ENCODE peak calls at places on chromosomes 2 and 18, in ten cellular contexts. One of them, this sample, is unnamed.
A peak's percentile ranks its signal among the peaks of the same experiment; 100 is the strongest.

GRCh38 chr2:75277111-75277510 is 77.8 kb upstream of the TACR1 start:
- DNase-seq in A549: no peak
- DNase-seq in AG09309: peak; percentile 21
- DNase-seq in HCT116: no peak
- DNase-seq in neural progenitor cell: no peak
- DNase-seq in heart right ventricle: no peak
- DNase-seq in epithelial cell of proximal tubule: peak; percentile 15
- DNase-seq in tibial nerve: no peak
- DNase-seq in GM12865: no peak
- DNase-seq in fibroblast of mammary gland: peak; percentile 76
- DNase-seq in this sample: no peak

GRCh38 chr2:100260712-100261620 is 61.3 kb downstream of the LONRF2 start:
- DNase-seq in A549: peak; percentile 60
- DNase-seq in AG09309: peak; percentile 63
- DNase-seq in HCT116: peak; percentile 36
- DNase-seq in neural progenitor cell: peak; percentile 79
- DNase-seq in heart right ventricle: peak; percentile 61
- DNase-seq in epithelial cell of proximal tubule: no peak
- DNase-seq in tibial nerve: peak; percentile 73
- DNase-seq in GM12865: peak; percentile 64
- DNase-seq in fibroblast of mammary gland: peak; percentile 70
- DNase-seq in this sample: no peak

GRCh38 chr2:193608451-193608850 is 1413.7 kb upstream of the TMEFF2 start:
- DNase-seq in A549: no peak
- DNase-seq in AG09309: no peak
- DNase-seq in HCT116: no peak
- DNase-seq in neural progenitor cell: no peak
- DNase-seq in heart right ventricle: no peak
- DNase-seq in epithelial cell of proximal tubule: no peak
- DNase-seq in tibial nerve: no peak
- DNase-seq in GM12865: no peak
- DNase-seq in fibroblast of mammary gland: no peak
- DNase-seq in this sample: no peak

GRCh38 chr2:228725031-228725430 is 543.5 kb upstream of the SPHKAP start:
- DNase-seq in A549: no peak
- DNase-seq in AG09309: no peak
- DNase-seq in HCT116: no peak
- DNase-seq in neural progenitor cell: no peak
- DNase-seq in heart right ventricle: no peak
- DNase-seq in epithelial cell of proximal tubule: no peak
- DNase-seq in tibial nerve: no peak
- DNase-seq in GM12865: no peak
- DNase-seq in fibroblast of mammary gland: no peak
- DNase-seq in this sample: no peak

GRCh38 chr2:127604986-127605385 is 41.0 kb upstream of the GPR17 start:
- DNase-seq in A549: no peak
- DNase-seq in AG09309: no peak
- DNase-seq in HCT116: no peak
- DNase-seq in neural progenitor cell: no peak
- DNase-seq in heart right ventricle: no peak
- DNase-seq in epithelial cell of proximal tubule: no peak
- DNase-seq in tibial nerve: no peak
- DNase-seq in GM12865: no peak
- DNase-seq in fibroblast of mammary gland: no peak
- DNase-seq in this sample: no peak

GRCh38 chr18:26925313-26925712 is 59.8 kb upstream of the AQP4 start:
- DNase-seq in A549: no peak
- DNase-seq in AG09309: no peak
- DNase-seq in HCT116: no peak
- DNase-seq in neural progenitor cell: no peak
- DNase-seq in heart right ventricle: no peak
- DNase-seq in epithelial cell of proximal tubule: no peak
- DNase-seq in tibial nerve: no peak
- DNase-seq in GM12865: no peak
- DNase-seq in fibroblast of mammary gland: no peak
- DNase-seq in this sample: no peak

GRCh38 chr18:40987581-40987980 is 967.5 kb upstream of the PIK3C3 start:
- DNase-seq in A549: no peak
- DNase-seq in AG09309: no peak
- DNase-seq in HCT116: no peak
- DNase-seq in neural progenitor cell: peak; percentile 5
- DNase-seq in heart right ventricle: no peak
- DNase-seq in epithelial cell of proximal tubule: no peak
- DNase-seq in tibial nerve: no peak
- DNase-seq in GM12865: no peak
- DNase-seq in fibroblast of mammary gland: no peak
- DNase-seq in this sample: no peak

GRCh38 chr2:225616848-225617247 is 217.3 kb downstream of the NYAP2 start:
- DNase-seq in A549: no peak
- DNase-seq in AG09309: no peak
- DNase-seq in HCT116: no peak
- DNase-seq in neural progenitor cell: no peak
- DNase-seq in heart right ventricle: no peak
- DNase-seq in epithelial cell of proximal tubule: no peak
- DNase-seq in tibial nerve: no peak
- DNase-seq in GM12865: no peak
- DNase-seq in fibroblast of mammary gland: no peak
- DNase-seq in this sample: no peak

GRCh38 chr2:173079141-173079540 is 3.5 kb downstream of the MAP3K20 start:
- DNase-seq in A549: no peak
- DNase-seq in AG09309: no peak
- DNase-seq in HCT116: no peak
- DNase-seq in neural progenitor cell: no peak
- DNase-seq in heart right ventricle: no peak
- DNase-seq in epithelial cell of proximal tubule: no peak
- DNase-seq in tibial nerve: no peak
- DNase-seq in GM12865: no peak
- DNase-seq in fibroblast of mammary gland: no peak
- DNase-seq in this sample: no peak
- H3K4me3 ChIP-seq in A549: no peak overlapping the region
- H3K4me3 ChIP-seq in AG09309: no peak overlapping the region
- H3K4me3 ChIP-seq in HCT116: no peak overlapping the region
- H3K4me3 ChIP-seq in neural progenitor cell: no peak overlapping the region
- H3K4me3 ChIP-seq in heart right ventricle: no peak overlapping the region
- H3K4me3 ChIP-seq in epithelial cell of proximal tubule: no peak overlapping the region
- H3K4me3 ChIP-seq in tibial nerve: no peak overlapping the region
- H3K4me3 ChIP-seq in GM12865: no peak overlapping the region
- H3K4me3 ChIP-seq in fibroblast of mammary gland: no peak overlapping the region
- H3K4me3 ChIP-seq in this sample: no peak overlapping the region

GRCh38 chr18:11874676-11875075 is 23.5 kb downstream of the CHMP1B start:
- DNase-seq in A549: no peak
- DNase-seq in AG09309: no peak
- DNase-seq in HCT116: no peak
- DNase-seq in neural progenitor cell: no peak
- DNase-seq in heart right ventricle: no peak
- DNase-seq in epithelial cell of proximal tubule: no peak
- DNase-seq in tibial nerve: no peak
- DNase-seq in GM12865: no peak
- DNase-seq in fibroblast of mammary gland: no peak
- DNase-seq in this sample: no peak

GRCh38 chr18:11868230-11868629 is 17.0 kb downstream of the CHMP1B start:
- DNase-seq in A549: no peak
- DNase-seq in AG09309: no peak
- DNase-seq in HCT116: no peak
- DNase-seq in neural progenitor cell: no peak
- DNase-seq in heart right ventricle: no peak
- DNase-seq in epithelial cell of proximal tubule: no peak
- DNase-seq in tibial nerve: no peak
- DNase-seq in GM12865: no peak
- DNase-seq in fibroblast of mammary gland: no peak
- DNase-seq in this sample: no peak

GRCh38 chr18:11873670-11874340 is 22.6 kb downstream of the CHMP1B start:
- DNase-seq in A549: no peak
- DNase-seq in AG09309: no peak
- DNase-seq in HCT116: no peak
- DNase-seq in neural progenitor cell: no peak
- DNase-seq in heart right ventricle: no peak
- DNase-seq in epithelial cell of proximal tubule: no peak
- DNase-seq in tibial nerve: no peak
- DNase-seq in GM12865: no peak
- DNase-seq in fibroblast of mammary gland: no peak
- DNase-seq in this sample: no peak

GRCh38 chr18:11871501-11871900 is 20.3 kb downstream of the CHMP1B start:
- DNase-seq in A549: no peak
- DNase-seq in AG09309: no peak
- DNase-seq in HCT116: no peak
- DNase-seq in neural progenitor cell: no peak
- DNase-seq in heart right ventricle: no peak
- DNase-seq in epithelial cell of proximal tubule: no peak
- DNase-seq in tibial nerve: no peak
- DNase-seq in GM12865: peak; percentile 50
- DNase-seq in fibroblast of mammary gland: no peak
- DNase-seq in this sample: no peak

DNA sequence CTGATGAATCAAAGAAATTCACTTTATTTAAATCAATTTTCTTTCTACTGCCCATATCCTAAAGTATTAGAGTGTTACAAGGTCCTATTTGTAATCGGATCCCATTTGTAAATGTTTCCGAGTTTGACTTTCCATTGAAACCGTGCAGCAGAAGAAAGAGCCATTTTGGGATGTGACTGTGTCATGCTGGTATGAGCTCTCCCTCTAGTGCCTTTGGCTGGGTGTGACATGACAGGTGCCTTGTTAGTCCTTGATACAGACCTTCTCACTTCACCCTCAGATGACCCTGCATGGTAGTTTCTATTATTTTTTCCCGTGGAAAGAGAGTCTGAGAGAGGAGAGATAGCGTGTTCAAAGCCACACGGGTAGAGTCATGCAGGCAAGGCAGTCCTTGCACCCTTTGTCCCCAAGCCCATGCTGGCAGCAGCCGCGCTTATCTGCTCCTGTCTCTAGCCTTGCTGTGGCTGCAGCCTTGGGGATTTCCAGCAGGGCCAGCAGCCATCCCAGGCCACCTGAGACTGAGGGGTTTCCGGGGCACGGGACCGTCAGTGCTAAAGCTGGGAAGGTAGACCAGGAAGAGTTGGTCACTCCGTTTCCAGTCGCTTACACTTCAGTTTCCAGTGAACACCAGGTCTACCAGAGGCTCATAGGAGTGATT is 21.4 kb downstream of the CHMP1B start:
- DNase-seq in A549: peak; percentile 41
- DNase-seq in AG09309: no peak
- DNase-seq in HCT116: peak; percentile 36
- DNase-seq in neural progenitor cell: peak; percentile 52
- DNase-seq in heart right ventricle: no peak
- DNase-seq in epithelial cell of proximal tubule: no peak
- DNase-seq in tibial nerve: no peak
- DNase-seq in GM12865: peak; percentile 41
- DNase-seq in fibroblast of mammary gland: no peak
- DNase-seq in this sample: no peak
- TF ChIP-seq CTCF in A549: peak; percentile 49
- TF ChIP-seq CTCF in AG09309: peak; percentile 50
- TF ChIP-seq CTCF in HCT116: peak; percentile 62
- TF ChIP-seq CTCF in neural progenitor cell: peak; percentile 50
- TF ChIP-seq CTCF in heart right ventricle: peak; percentile 37
- TF ChIP-seq CTCF in epithelial cell of proximal tubule: peak; percentile 70
- TF ChIP-seq CTCF in tibial nerve: no peak
- TF ChIP-seq CTCF in GM12865: peak; percentile 47
- TF ChIP-seq CTCF in fibroblast of mammary gland: peak; percentile 49
- TF ChIP-seq CTCF in this sample: peak; percentile 53

GRCh38 chr18:48904847-48905394 is 45.8 kb downstream of the SMAD7 start:
- DNase-seq in A549: no peak
- DNase-seq in AG09309: no peak
- DNase-seq in HCT116: no peak
- DNase-seq in neural progenitor cell: no peak
- DNase-seq in heart right ventricle: no peak
- DNase-seq in epithelial cell of proximal tubule: no peak
- DNase-seq in tibial nerve: no peak
- DNase-seq in GM12865: no peak
- DNase-seq in fibroblast of mammary gland: no peak
- DNase-seq in this sample: no peak

GRCh38 chr18:48901145-48902022 is 49.4 kb downstream of the SMAD7 start:
- DNase-seq in A549: no peak
- DNase-seq in AG09309: no peak
- DNase-seq in HCT116: no peak
- DNase-seq in neural progenitor cell: no peak
- DNase-seq in heart right ventricle: no peak
- DNase-seq in epithelial cell of proximal tubule: no peak
- DNase-seq in tibial nerve: no peak
- DNase-seq in GM12865: no peak
- DNase-seq in fibroblast of mammary gland: no peak
- DNase-seq in this sample: no peak

GRCh38 chr18:48902023-48902855 is 48.5 kb downstream of the SMAD7 start:
- DNase-seq in A549: peak; percentile 52
- DNase-seq in AG09309: peak; percentile 60
- DNase-seq in HCT116: peak; percentile 22
- DNase-seq in neural progenitor cell: no peak
- DNase-seq in heart right ventricle: peak; percentile 91
- DNase-seq in epithelial cell of proximal tubule: peak; percentile 7
- DNase-seq in tibial nerve: peak; percentile 66
- DNase-seq in GM12865: no peak
- DNase-seq in fibroblast of mammary gland: peak; percentile 84
- DNase-seq in this sample: no peak

GRCh38 chr18:48904086-48904485 is 46.7 kb downstream of the SMAD7 start:
- DNase-seq in A549: no peak
- DNase-seq in AG09309: no peak
- DNase-seq in HCT116: no peak
- DNase-seq in neural progenitor cell: no peak
- DNase-seq in heart right ventricle: no peak
- DNase-seq in epithelial cell of proximal tubule: no peak
- DNase-seq in tibial nerve: no peak
- DNase-seq in GM12865: no peak
- DNase-seq in fibroblast of mammary gland: no peak
- DNase-seq in this sample: no peak

GRCh38 chr18:48902856-48903601 is 47.7 kb downstream of the SMAD7 start:
- DNase-seq in A549: no peak
- DNase-seq in AG09309: no peak
- DNase-seq in HCT116: no peak
- DNase-seq in neural progenitor cell: no peak
- DNase-seq in heart right ventricle: peak; percentile 71
- DNase-seq in epithelial cell of proximal tubule: no peak
- DNase-seq in tibial nerve: peak; percentile 76
- DNase-seq in GM12865: no peak
- DNase-seq in fibroblast of mammary gland: peak; percentile 81
- DNase-seq in this sample: no peak
- H3K4me3 ChIP-seq in A549: no peak overlapping the region
- H3K4me3 ChIP-seq in AG09309: no peak overlapping the region
- H3K4me3 ChIP-seq in HCT116: no peak overlapping the region
- H3K4me3 ChIP-seq in neural progenitor cell: no peak overlapping the region
- H3K4me3 ChIP-seq in heart right ventricle: no peak overlapping the region
- H3K4me3 ChIP-seq in epithelial cell of proximal tubule: no peak overlapping the region
- H3K4me3 ChIP-seq in tibial nerve: no peak overlapping the region
- H3K4me3 ChIP-seq in GM12865: no peak overlapping the region
- H3K4me3 ChIP-seq in fibroblast of mammary gland: no peak overlapping the region
- H3K4me3 ChIP-seq in this sample: no peak overlapping the region

GRCh38 chr2:164597988-164598387 is 23.3 kb downstream of the GRB14 start:
- DNase-seq in A549: no peak
- DNase-seq in AG09309: no peak
- DNase-seq in HCT116: no peak
- DNase-seq in neural progenitor cell: no peak
- DNase-seq in heart right ventricle: no peak
- DNase-seq in epithelial cell of proximal tubule: no peak
- DNase-seq in tibial nerve: no peak
- DNase-seq in GM12865: no peak
- DNase-seq in fibroblast of mammary gland: no peak
- DNase-seq in this sample: no peak

GRCh38 chr2:164600763-164601162 is 20.5 kb downstream of the GRB14 start:
- DNase-seq in A549: no peak
- DNase-seq in AG09309: no peak
- DNase-seq in HCT116: no peak
- DNase-seq in neural progenitor cell: no peak
- DNase-seq in heart right ventricle: no peak
- DNase-seq in epithelial cell of proximal tubule: no peak
- DNase-seq in tibial nerve: no peak
- DNase-seq in GM12865: no peak
- DNase-seq in fibroblast of mammary gland: no peak
- DNase-seq in this sample: no peak

GRCh38 chr2:164605295-164605694 is 16.0 kb downstream of the GRB14 start:
- DNase-seq in A549: no peak
- DNase-seq in AG09309: no peak
- DNase-seq in HCT116: no peak
- DNase-seq in neural progenitor cell: no peak
- DNase-seq in heart right ventricle: no peak
- DNase-seq in epithelial cell of proximal tubule: no peak
- DNase-seq in tibial nerve: no peak
- DNase-seq in GM12865: no peak
- DNase-seq in fibroblast of mammary gland: peak; percentile 14
- DNase-seq in this sample: no peak

GRCh38 chr2:164595031-164595430 is 26.3 kb downstream of the GRB14 start:
- DNase-seq in A549: no peak
- DNase-seq in AG09309: no peak
- DNase-seq in HCT116: no peak
- DNase-seq in neural progenitor cell: no peak
- DNase-seq in heart right ventricle: no peak
- DNase-seq in epithelial cell of proximal tubule: no peak
- DNase-seq in tibial nerve: no peak
- DNase-seq in GM12865: no peak
- DNase-seq in fibroblast of mammary gland: no peak
- DNase-seq in this sample: no peak

GRCh38 chr2:164599954-164600589 is 21.2 kb downstream of the GRB14 start:
- DNase-seq in A549: peak; percentile 53
- DNase-seq in AG09309: peak; percentile 41
- DNase-seq in HCT116: peak; percentile 79
- DNase-seq in neural progenitor cell: peak; percentile 84
- DNase-seq in heart right ventricle: no peak
- DNase-seq in epithelial cell of proximal tubule: peak; percentile 76
- DNase-seq in tibial nerve: peak; percentile 54
- DNase-seq in GM12865: peak; percentile 64
- DNase-seq in fibroblast of mammary gland: peak; percentile 77
- DNase-seq in this sample: peak; percentile 29
- TF ChIP-seq CTCF in A549: peak; percentile 98
- TF ChIP-seq CTCF in AG09309: peak; percentile 87
- TF ChIP-seq CTCF in HCT116: peak; percentile 92
- TF ChIP-seq CTCF in neural progenitor cell: peak; percentile 96
- TF ChIP-seq CTCF in heart right ventricle: peak; percentile 69
- TF ChIP-seq CTCF in epithelial cell of proximal tubule: peak; percentile 99
- TF ChIP-seq CTCF in tibial nerve: peak; percentile 57
- TF ChIP-seq CTCF in GM12865: peak; percentile 61
- TF ChIP-seq CTCF in fibroblast of mammary gland: peak; percentile 94
- TF ChIP-seq CTCF in this sample: peak; percentile 70